ENCODE peak calls at places on chromosomes 6 and 20, in six cellular contexts. One of them, this sample, is unnamed. For H3K4me1, the result is how much of the 10 kb centered on the place peaks cover.

GRCh38 chr6:92297101-92297500 is 1122.3 kb downstream of the EPHA7 start:
- DNase-seq in ovary: no peak
- DNase-seq in endodermal cell: no peak
- DNase-seq in lower lobe of right lung: no peak
- DNase-seq in upper lobe of right lung: no peak
- DNase-seq in hepatocyte: no peak
- DNase-seq in this sample: no peak

GRCh38 chr6:126766820-126767219 is 351.7 kb upstream of the RSPO3 start:
- DNase-seq in ovary: no peak
- DNase-seq in endodermal cell: no peak
- DNase-seq in lower lobe of right lung: no peak
- DNase-seq in upper lobe of right lung: no peak
- DNase-seq in hepatocyte: no peak
- DNase-seq in this sample: no peak

GRCh38 chr6:157898169-157898568 is 75.1 kb downstream of the SNX9 start:
- DNase-seq in ovary: no peak
- DNase-seq in endodermal cell: no peak
- DNase-seq in lower lobe of right lung: no peak
- DNase-seq in upper lobe of right lung: no peak
- DNase-seq in hepatocyte: no peak
- DNase-seq in this sample: no peak

GRCh38 chr6:37004044-37004984 is 1.1 kb upstream of the FGD2 start:
- DNase-seq in ovary: no peak
- DNase-seq in endodermal cell: peak
- DNase-seq in lower lobe of right lung: no peak
- DNase-seq in upper lobe of right lung: no peak
- DNase-seq in hepatocyte: no peak
- DNase-seq in this sample: no peak

GRCh38 chr6:131197716-131198115 is 62.4 kb downstream of the AKAP7 start:
- DNase-seq in ovary: no peak
- DNase-seq in endodermal cell: no peak
- DNase-seq in lower lobe of right lung: no peak
- DNase-seq in upper lobe of right lung: no peak
- DNase-seq in hepatocyte: no peak
- DNase-seq in this sample: no peak

GRCh38 chr6:113122060-113122459 is 735.1 kb upstream of the MARCKS start:
- DNase-seq in ovary: no peak
- DNase-seq in endodermal cell: peak
- DNase-seq in lower lobe of right lung: no peak
- DNase-seq in upper lobe of right lung: no peak
- DNase-seq in hepatocyte: peak
- DNase-seq in this sample: no peak

GRCh38 chr6:44305200-44305725 is 7.9 kb downstream of the AARS2 start:
- DNase-seq in ovary: no peak
- DNase-seq in endodermal cell: peak
- DNase-seq in lower lobe of right lung: no peak
- DNase-seq in upper lobe of right lung: no peak
- DNase-seq in hepatocyte: no peak
- DNase-seq in this sample: no peak

GRCh38 chr6:118249680-118250079 is 298.4 kb upstream of the PLN start:
- DNase-seq in ovary: no peak
- DNase-seq in endodermal cell: no peak
- DNase-seq in lower lobe of right lung: no peak
- DNase-seq in upper lobe of right lung: no peak
- DNase-seq in hepatocyte: no peak
- DNase-seq in this sample: no peak

GRCh38 chr6:49772296-49772695 is 14.8 kb downstream of the PGK2 start:
- DNase-seq in ovary: no peak
- DNase-seq in endodermal cell: no peak
- DNase-seq in lower lobe of right lung: no peak
- DNase-seq in upper lobe of right lung: no peak
- DNase-seq in hepatocyte: no peak
- DNase-seq in this sample: no peak

GRCh38 chr20:21583486-21584168 is 69.8 kb upstream of the NKX2-2 start:
- DNase-seq in ovary: no peak
- DNase-seq in endodermal cell: no peak
- DNase-seq in lower lobe of right lung: no peak
- DNase-seq in upper lobe of right lung: no peak
- DNase-seq in hepatocyte: no peak
- DNase-seq in this sample: no peak

DNA sequence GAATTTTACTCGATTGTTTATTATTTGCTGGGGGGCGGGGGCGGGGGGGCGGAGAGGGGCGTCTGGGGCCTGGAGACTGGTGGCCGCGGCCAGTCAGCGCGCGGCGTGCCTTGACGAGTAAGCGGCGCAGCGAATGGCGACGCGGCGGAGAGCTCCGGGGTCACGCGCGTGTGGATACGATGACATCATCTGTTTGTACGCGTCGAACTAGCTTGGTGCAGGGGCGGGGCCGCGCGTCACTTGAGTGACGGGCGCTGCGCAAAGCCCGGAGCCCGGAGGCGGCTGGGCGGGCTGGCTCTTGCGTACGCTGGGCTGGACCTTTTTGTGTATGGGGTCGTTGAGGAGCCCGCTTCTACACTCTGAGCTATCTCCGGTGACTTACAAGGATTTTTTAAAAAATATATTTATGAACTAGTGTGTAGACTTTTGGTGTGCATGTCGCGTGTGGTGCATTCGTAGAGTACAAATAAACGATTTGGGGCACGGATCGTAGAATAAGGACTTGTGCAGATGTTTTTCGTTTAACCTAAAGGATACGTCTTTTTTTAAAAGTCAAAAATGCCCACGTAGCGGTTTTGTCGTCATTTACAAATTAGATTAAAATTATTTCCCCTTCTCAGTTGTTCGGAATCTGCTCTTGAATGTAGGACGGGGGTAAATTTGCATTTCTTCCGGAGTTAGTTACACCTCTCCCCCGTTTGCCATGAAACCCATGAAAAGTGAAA is 2.2 kb upstream of the FOXO3 start:
- DNase-seq in ovary: peak
- DNase-seq in endodermal cell: peak
- DNase-seq in lower lobe of right lung: peak
- DNase-seq in upper lobe of right lung: peak
- DNase-seq in hepatocyte: peak
- DNase-seq in this sample: peak
- H3K4me1 ChIP-seq in ovary: under half
- H3K4me1 ChIP-seq in endodermal cell: under half
- H3K4me1 ChIP-seq in lower lobe of right lung: under half
- H3K4me1 ChIP-seq in upper lobe of right lung: under half
- H3K4me1 ChIP-seq in hepatocyte: under half
- H3K4me1 ChIP-seq in this sample: under half

GRCh38 chr6:33161354-33162320 is 30.6 kb downstream of the COL11A2 start:
- DNase-seq in ovary: peak
- DNase-seq in endodermal cell: peak
- DNase-seq in lower lobe of right lung: peak
- DNase-seq in upper lobe of right lung: peak
- DNase-seq in hepatocyte: peak
- DNase-seq in this sample: peak
- H3K27ac ChIP-seq in ovary: no peak
- H3K27ac ChIP-seq in endodermal cell: no peak
- H3K27ac ChIP-seq in lower lobe of right lung: peak
- H3K27ac ChIP-seq in upper lobe of right lung: no peak
- H3K27ac ChIP-seq in hepatocyte: peak
- H3K27ac ChIP-seq in this sample: no peak

GRCh38 chr6:156747715-156748114 is 29.5 kb upstream of the ARID1B start:
- DNase-seq in ovary: no peak
- DNase-seq in endodermal cell: no peak
- DNase-seq in lower lobe of right lung: no peak
- DNase-seq in upper lobe of right lung: no peak
- DNase-seq in hepatocyte: no peak
- DNase-seq in this sample: no peak

GRCh38 chr6:156748504-156748903 is 28.7 kb upstream of the ARID1B start:
- DNase-seq in ovary: no peak
- DNase-seq in endodermal cell: no peak
- DNase-seq in lower lobe of right lung: no peak
- DNase-seq in upper lobe of right lung: no peak
- DNase-seq in hepatocyte: no peak
- DNase-seq in this sample: no peak

GRCh38 chr6:156757849-156758248 is 19.3 kb upstream of the ARID1B start:
- DNase-seq in ovary: no peak
- DNase-seq in endodermal cell: no peak
- DNase-seq in lower lobe of right lung: no peak
- DNase-seq in upper lobe of right lung: no peak
- DNase-seq in hepatocyte: no peak
- DNase-seq in this sample: no peak

GRCh38 chr6:156756630-156757610 is 20.3 kb upstream of the ARID1B start:
- DNase-seq in ovary: no peak
- DNase-seq in endodermal cell: no peak
- DNase-seq in lower lobe of right lung: no peak
- DNase-seq in upper lobe of right lung: no peak
- DNase-seq in hepatocyte: no peak
- DNase-seq in this sample: no peak

DNA sequence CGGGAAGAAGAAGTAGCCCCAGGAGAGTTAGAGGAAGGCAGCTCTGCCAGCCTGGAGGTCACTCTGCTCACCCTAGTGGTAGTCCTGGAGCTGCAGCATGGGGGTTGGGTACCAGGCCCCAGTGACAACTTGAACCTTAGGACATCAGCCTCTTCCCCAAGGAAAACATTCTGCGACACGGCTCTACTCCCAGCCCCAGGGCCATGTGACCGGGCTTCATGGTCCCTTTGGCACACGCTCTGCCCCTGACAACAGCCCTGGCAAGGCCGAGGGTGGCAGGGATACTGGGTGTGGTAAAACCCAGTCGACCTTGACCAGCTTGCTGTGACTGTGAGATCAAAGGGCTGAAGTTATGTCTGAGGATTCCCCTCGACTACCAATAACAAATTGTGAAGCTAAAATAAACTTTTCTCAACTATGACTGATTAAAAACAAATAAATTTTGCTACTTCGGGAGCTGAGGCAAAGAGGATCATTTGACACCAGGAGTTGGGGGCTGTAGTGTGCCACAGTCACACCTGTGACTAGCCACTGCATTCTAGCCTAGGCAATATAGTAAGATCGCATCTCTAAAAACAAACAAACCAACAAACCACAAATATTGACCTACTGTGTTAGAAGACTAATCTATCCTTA is 24.4 kb upstream of the ARID1B start:
- DNase-seq in ovary: no peak
- DNase-seq in endodermal cell: peak
- DNase-seq in lower lobe of right lung: no peak
- DNase-seq in upper lobe of right lung: no peak
- DNase-seq in hepatocyte: no peak
- DNase-seq in this sample: no peak
- TF ChIP-seq CTCF in ovary: no peak
- TF ChIP-seq CTCF in endodermal cell: peak
- TF ChIP-seq CTCF in lower lobe of right lung: peak
- TF ChIP-seq CTCF in upper lobe of right lung: peak
- TF ChIP-seq CTCF in hepatocyte: no peak
- TF ChIP-seq CTCF in this sample: no peak

GRCh38 chr20:63067266-63067635 is 60.5 kb upstream of the BHLHE23 start:
- DNase-seq in ovary: no peak
- DNase-seq in endodermal cell: no peak
- DNase-seq in lower lobe of right lung: peak
- DNase-seq in upper lobe of right lung: peak
- DNase-seq in hepatocyte: no peak
- DNase-seq in this sample: no peak

GRCh38 chr20:63066506-63067265 is 59.9 kb upstream of the BHLHE23 start:
- DNase-seq in ovary: no peak
- DNase-seq in endodermal cell: no peak
- DNase-seq in lower lobe of right lung: peak
- DNase-seq in upper lobe of right lung: peak
- DNase-seq in hepatocyte: no peak
- DNase-seq in this sample: no peak

GRCh38 chr20:63065911-63066310 is 59.1 kb upstream of the BHLHE23 start:
- DNase-seq in ovary: no peak
- DNase-seq in endodermal cell: no peak
- DNase-seq in lower lobe of right lung: peak
- DNase-seq in upper lobe of right lung: peak
- DNase-seq in hepatocyte: no peak
- DNase-seq in this sample: no peak

GRCh38 chr20:63064310-63064709 is 57.5 kb upstream of the BHLHE23 start:
- DNase-seq in ovary: no peak
- DNase-seq in endodermal cell: no peak
- DNase-seq in lower lobe of right lung: peak
- DNase-seq in upper lobe of right lung: peak
- DNase-seq in hepatocyte: no peak
- DNase-seq in this sample: no peak

GRCh38 chr20:63064745-63065711 is 58.3 kb upstream of the BHLHE23 start:
- DNase-seq in ovary: no peak
- DNase-seq in endodermal cell: no peak
- DNase-seq in lower lobe of right lung: peak
- DNase-seq in upper lobe of right lung: peak
- DNase-seq in hepatocyte: no peak
- DNase-seq in this sample: no peak
- H3K4me1 ChIP-seq in ovary: under half
- H3K4me1 ChIP-seq in endodermal cell: under half
- H3K4me1 ChIP-seq in lower lobe of right lung: under half
- H3K4me1 ChIP-seq in upper lobe of right lung: under half
- H3K4me1 ChIP-seq in hepatocyte: under half
- H3K4me1 ChIP-seq in this sample: under half